ENCODE peak calls at places on chromosomes 11 and 22, in six cellular contexts. One of them, this sample, is unnamed. For H3K4me1, the result is how much of the 10 kb centered on the place peaks cover.

GRCh38 chr22:24894998-24895397 is 51.5 kb downstream of the LHFPL7 start:
- DNase-seq in tibial artery: peak
- DNase-seq in tibial nerve: peak
- DNase-seq in SJSA1: no peak
- DNase-seq in aorta: peak
- DNase-seq in adrenal gland: peak
- DNase-seq in this sample: peak

GRCh38 chr11:131914299-131914902 is 544.0 kb downstream of the NTM start:
- DNase-seq in tibial nerve: no peak
- DNase-seq in tibial artery: no peak
- DNase-seq in SJSA1: no peak
- DNase-seq in adrenal gland: no peak
- DNase-seq in aorta: no peak
- DNase-seq in this sample: no peak

GRCh38 chr11:32437406-32438345 is 2.3 kb upstream of the WT1 start:
- DNase-seq in tibial artery: no peak
- DNase-seq in adrenal gland: no peak
- DNase-seq in aorta: no peak
- DNase-seq in SJSA1: no peak
- DNase-seq in tibial nerve: no peak
- DNase-seq in this sample: no peak

GRCh38 chr22:19703869-19704268 is 10.4 kb upstream of the SEPTIN5 start:
- DNase-seq in adrenal gland: no peak
- DNase-seq in tibial artery: peak
- DNase-seq in aorta: no peak
- DNase-seq in SJSA1: no peak
- DNase-seq in tibial nerve: no peak
- DNase-seq in this sample: no peak

GRCh38 chr22:17842386-17842785 is 68.1 kb upstream of the BID start:
- DNase-seq in aorta: no peak
- DNase-seq in SJSA1: no peak
- DNase-seq in tibial nerve: no peak
- DNase-seq in adrenal gland: peak
- DNase-seq in tibial artery: no peak
- DNase-seq in this sample: no peak

GRCh38 chr11:116412118-116412889 is 360.5 kb downstream of the BUD13 start:
- DNase-seq in tibial artery: no peak
- DNase-seq in tibial nerve: no peak
- DNase-seq in adrenal gland: no peak
- DNase-seq in SJSA1: no peak
- DNase-seq in aorta: no peak
- DNase-seq in this sample: no peak

GRCh38 chr22:40116496-40117200 is 61.1 kb upstream of the TNRC6B start:
- DNase-seq in adrenal gland: no peak
- DNase-seq in tibial nerve: no peak
- DNase-seq in SJSA1: no peak
- DNase-seq in tibial artery: no peak
- DNase-seq in aorta: no peak
- DNase-seq in this sample: no peak

GRCh38 chr22:41500303-41500702 is 31.4 kb downstream of the ACO2 start:
- DNase-seq in tibial artery: no peak
- DNase-seq in SJSA1: no peak
- DNase-seq in aorta: no peak
- DNase-seq in tibial nerve: no peak
- DNase-seq in adrenal gland: no peak
- DNase-seq in this sample: no peak

GRCh38 chr11:26188559-26188958 is 143.4 kb upstream of the ANO3 start:
- DNase-seq in tibial artery: no peak
- DNase-seq in SJSA1: no peak
- DNase-seq in adrenal gland: no peak
- DNase-seq in aorta: no peak
- DNase-seq in tibial nerve: no peak
- DNase-seq in this sample: no peak

GRCh38 chr11:44597358-44598009 is 32.0 kb downstream of the CD82 start:
- DNase-seq in adrenal gland: no peak
- DNase-seq in tibial nerve: no peak
- DNase-seq in SJSA1: no peak
- DNase-seq in tibial artery: no peak
- DNase-seq in aorta: no peak
- DNase-seq in this sample: no peak

GRCh38 chr22:32473388-32473952 is 1.1 kb upstream of the FBXO7 start:
- DNase-seq in aorta: no peak
- DNase-seq in SJSA1: no peak
- DNase-seq in adrenal gland: peak
- DNase-seq in tibial nerve: peak
- DNase-seq in tibial artery: no peak
- DNase-seq in this sample: no peak

GRCh38 chr11:118619444-118620205 is 12.2 kb downstream of the PHLDB1 start:
- DNase-seq in adrenal gland: peak
- DNase-seq in aorta: peak
- DNase-seq in tibial nerve: peak
- DNase-seq in tibial artery: peak
- DNase-seq in SJSA1: peak
- DNase-seq in this sample: peak

GRCh38 chr22:28710112-28710888 is 30.7 kb upstream of the TTC28 start:
- DNase-seq in adrenal gland: no peak
- DNase-seq in tibial artery: no peak
- DNase-seq in SJSA1: no peak
- DNase-seq in aorta: no peak
- DNase-seq in tibial nerve: no peak
- DNase-seq in this sample: no peak

GRCh38 chr11:115155978-115156377 is 348.2 kb downstream of the CADM1 start:
- DNase-seq in aorta: no peak
- DNase-seq in SJSA1: no peak
- DNase-seq in tibial artery: no peak
- DNase-seq in adrenal gland: no peak
- DNase-seq in tibial nerve: no peak
- DNase-seq in this sample: no peak

GRCh38 chr11:65314501-65315203 is at the start of gene CDC42EP2:
- DNase-seq in adrenal gland: peak
- DNase-seq in SJSA1: peak
- DNase-seq in tibial artery: peak
- DNase-seq in tibial nerve: peak
- DNase-seq in aorta: peak
- DNase-seq in this sample: peak

GRCh38 chr22:28023774-28024173 is 104.7 kb upstream of the PITPNB start:
- DNase-seq in aorta: no peak
- DNase-seq in tibial artery: no peak
- DNase-seq in SJSA1: peak
- DNase-seq in tibial nerve: no peak
- DNase-seq in adrenal gland: no peak
- DNase-seq in this sample: peak

DNA sequence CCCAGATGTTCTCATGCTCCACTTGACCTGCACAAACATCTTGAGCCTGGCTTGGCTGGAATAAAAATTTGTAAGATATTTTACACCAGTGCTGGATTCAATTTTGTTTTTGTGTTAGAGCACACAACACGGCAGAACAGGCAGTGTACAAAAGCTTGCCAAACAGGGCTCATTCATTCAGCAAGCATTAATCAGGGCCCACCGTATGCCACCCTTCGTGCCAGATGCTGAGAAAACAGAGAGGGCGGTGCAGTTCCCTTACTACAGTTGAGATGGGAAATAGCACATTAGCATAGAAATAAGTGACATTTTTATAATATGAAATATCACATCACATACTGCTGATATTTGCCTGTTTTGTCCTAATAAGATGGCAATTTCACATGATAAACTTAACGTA is 133.2 kb upstream of the PARVA start:
- DNase-seq in tibial nerve: no peak
- DNase-seq in tibial artery: no peak
- DNase-seq in SJSA1: no peak
- DNase-seq in aorta: no peak
- DNase-seq in adrenal gland: no peak
- DNase-seq in this sample: no peak
- H3K4me1 ChIP-seq in tibial nerve: under half
- H3K4me1 ChIP-seq in tibial artery: half or more
- H3K4me1 ChIP-seq in SJSA1: under half
- H3K4me1 ChIP-seq in aorta: under half
- H3K4me1 ChIP-seq in adrenal gland: under half
- H3K4me1 ChIP-seq in this sample: half or more

GRCh38 chr11:28242596-28242995 is 134.4 kb downstream of the METTL15 start:
- DNase-seq in tibial nerve: no peak
- DNase-seq in aorta: no peak
- DNase-seq in SJSA1: no peak
- DNase-seq in tibial artery: no peak
- DNase-seq in adrenal gland: no peak
- DNase-seq in this sample: no peak
- H3K27ac ChIP-seq in tibial nerve: no peak
- H3K27ac ChIP-seq in aorta: no peak
- H3K27ac ChIP-seq in SJSA1: no peak
- H3K27ac ChIP-seq in tibial artery: peak
- H3K27ac ChIP-seq in adrenal gland: no peak
- H3K27ac ChIP-seq in this sample: no peak

GRCh38 chr11:10646956-10647355 is 46.6 kb downstream of the IRAG1 start:
- DNase-seq in tibial nerve: no peak
- DNase-seq in aorta: no peak
- DNase-seq in SJSA1: no peak
- DNase-seq in adrenal gland: no peak
- DNase-seq in tibial artery: peak
- DNase-seq in this sample: no peak

GRCh38 chr11:10642298-10642697 is 51.3 kb downstream of the IRAG1 start:
- DNase-seq in tibial artery: peak
- DNase-seq in tibial nerve: no peak
- DNase-seq in SJSA1: no peak
- DNase-seq in aorta: no peak
- DNase-seq in adrenal gland: no peak
- DNase-seq in this sample: no peak

GRCh38 chr11:10648896-10649295 is 44.7 kb downstream of the IRAG1 start:
- DNase-seq in tibial nerve: no peak
- DNase-seq in adrenal gland: no peak
- DNase-seq in SJSA1: no peak
- DNase-seq in tibial artery: no peak
- DNase-seq in aorta: no peak
- DNase-seq in this sample: no peak

GRCh38 chr11:10646005-10646404 is 47.5 kb downstream of the IRAG1 start:
- DNase-seq in tibial artery: peak
- DNase-seq in SJSA1: no peak
- DNase-seq in adrenal gland: peak
- DNase-seq in tibial nerve: no peak
- DNase-seq in aorta: no peak
- DNase-seq in this sample: no peak

DNA sequence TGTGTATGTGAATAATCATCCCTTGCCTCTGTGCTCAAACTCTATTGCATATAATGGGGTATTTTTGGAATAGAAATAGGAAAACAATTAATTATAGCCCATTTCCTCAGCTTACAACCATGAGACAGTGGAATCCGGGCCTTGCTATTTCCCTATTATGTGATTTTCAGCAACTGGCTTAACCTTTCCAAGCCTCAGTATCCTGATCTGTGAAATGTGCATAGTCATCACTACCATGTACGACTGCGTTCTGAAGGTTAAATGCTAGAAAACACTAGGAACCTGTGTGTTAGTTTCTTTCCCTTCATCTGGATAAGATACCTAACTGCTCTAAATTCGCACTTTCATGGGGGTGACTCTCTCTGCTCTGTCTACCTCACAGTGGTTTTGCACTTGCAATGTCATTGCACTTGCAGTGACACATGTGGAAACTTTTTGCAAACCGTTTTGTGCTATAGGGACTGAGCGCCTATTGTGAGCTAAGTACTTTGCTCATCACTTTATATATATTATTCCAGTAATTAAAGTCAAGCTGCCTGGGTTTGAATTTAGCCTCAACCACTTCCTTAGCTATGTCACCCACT is 48.3 kb downstream of the IRAG1 start:
- DNase-seq in adrenal gland: no peak
- DNase-seq in SJSA1: no peak
- DNase-seq in aorta: no peak
- DNase-seq in tibial nerve: no peak
- DNase-seq in tibial artery: no peak
- DNase-seq in this sample: no peak
- H3K4me1 ChIP-seq in adrenal gland: under half
- H3K4me1 ChIP-seq in SJSA1: under half
- H3K4me1 ChIP-seq in aorta: under half
- H3K4me1 ChIP-seq in tibial nerve: under half
- H3K4me1 ChIP-seq in tibial artery: half or more
- H3K4me1 ChIP-seq in this sample: under half

GRCh38 chr11:12679471-12679870 is 5.2 kb downstream of the TEAD1 start:
- DNase-seq in tibial nerve: no peak
- DNase-seq in tibial artery: no peak
- DNase-seq in adrenal gland: no peak
- DNase-seq in SJSA1: no peak
- DNase-seq in aorta: no peak
- DNase-seq in this sample: no peak

GRCh38 chr11:12681462-12681861 is 7.2 kb downstream of the TEAD1 start:
- DNase-seq in adrenal gland: no peak
- DNase-seq in tibial nerve: no peak
- DNase-seq in aorta: no peak
- DNase-seq in SJSA1: no peak
- DNase-seq in tibial artery: no peak
- DNase-seq in this sample: no peak

GRCh38 chr11:12680246-12680939 is 6.2 kb downstream of the TEAD1 start:
- DNase-seq in tibial nerve: peak
- DNase-seq in aorta: peak
- DNase-seq in tibial artery: peak
- DNase-seq in SJSA1: peak
- DNase-seq in adrenal gland: peak
- DNase-seq in this sample: peak

GRCh38 chr11:12682288-12682687 is 8.1 kb downstream of the TEAD1 start:
- DNase-seq in tibial artery: no peak
- DNase-seq in aorta: no peak
- DNase-seq in adrenal gland: no peak
- DNase-seq in tibial nerve: no peak
- DNase-seq in SJSA1: no peak
- DNase-seq in this sample: no peak

GRCh38 chr11:12680940-12681258 is 6.7 kb downstream of the TEAD1 start:
- DNase-seq in tibial nerve: no peak
- DNase-seq in SJSA1: no peak
- DNase-seq in aorta: no peak
- DNase-seq in tibial artery: no peak
- DNase-seq in adrenal gland: no peak
- DNase-seq in this sample: no peak
- H3K27ac ChIP-seq in tibial nerve: peak
- H3K27ac ChIP-seq in SJSA1: peak
- H3K27ac ChIP-seq in aorta: peak
- H3K27ac ChIP-seq in tibial artery: no peak
- H3K27ac ChIP-seq in adrenal gland: no peak
- H3K27ac ChIP-seq in this sample: peak

GRCh38 chr22:36322602-36322915 is 65.2 kb downstream of the MYH9 start:
- DNase-seq in aorta: no peak
- DNase-seq in tibial nerve: no peak
- DNase-seq in SJSA1: no peak
- DNase-seq in tibial artery: no peak
- DNase-seq in adrenal gland: no peak
- DNase-seq in this sample: no peak
- H3K4me1 ChIP-seq in aorta: under half
- H3K4me1 ChIP-seq in tibial nerve: under half
- H3K4me1 ChIP-seq in SJSA1: under half
- H3K4me1 ChIP-seq in tibial artery: half or more
- H3K4me1 ChIP-seq in adrenal gland: under half
- H3K4me1 ChIP-seq in this sample: half or more

GRCh38 chr11:61581931-61582330 is 1.1 kb upstream of the SYT7 start:
- DNase-seq in SJSA1: no peak
- DNase-seq in adrenal gland: no peak
- DNase-seq in tibial artery: no peak
- DNase-seq in aorta: no peak
- DNase-seq in tibial nerve: no peak
- DNase-seq in this sample: no peak
- H3K27ac ChIP-seq in SJSA1: no peak
- H3K27ac ChIP-seq in adrenal gland: no peak
- H3K27ac ChIP-seq in tibial artery: no peak
- H3K27ac ChIP-seq in aorta: no peak
- H3K27ac ChIP-seq in tibial nerve: no peak
- H3K27ac ChIP-seq in this sample: no peak